ENCODE peak calls at places on chromosomes 12 and 14, in seven cellular contexts. H, F, O, J, Y, I and S are unnamed samples.

GRCh38 chr12:26255893-26256645 is 60.7 kb downstream of the SSPN start:
- DNase-seq in H (no peak), F (no peak), O (no peak), J (no peak), Y (no peak), I (no peak), S (no peak)

GRCh38 chr12:108457734-108458361 is 57.2 kb upstream of the FICD start:
- DNase-seq in H (no peak), F (no peak), O (no peak), J (no peak), Y (no peak), I (no peak), S (no peak)

GRCh38 chr14:37131205-37131604 is 41.2 kb downstream of the SLC25A21 start:
- DNase-seq in H (no peak), F (no peak), O (no peak), J (no peak), Y (no peak), I (no peak), S (no peak)

GRCh38 chr14:38944691-38945090 is 158.3 kb downstream of the SEC23A start:
- DNase-seq in H (no peak), F (no peak), O (no peak), J (no peak), Y (no peak), I (no peak), S (no peak)

GRCh38 chr12:132433641-132434395 is 56.1 kb upstream of the FBRSL1 start:
- DNase-seq in H (peak; percentile 69), F (no peak), O (peak; percentile 76), J (no peak), Y (no peak), I (peak; percentile 75), S (no peak)

GRCh38 chr14:70827366-70828151 is 18.2 kb upstream of the MAP3K9 start:
- DNase-seq in H (no peak), F (peak; percentile 84), O (no peak), J (no peak), Y (no peak), I (no peak), S (no peak)

GRCh38 chr12:10612954-10613333 is 465 bp downstream of the MAGOHB start:
- DNase-seq in H (no peak), F (no peak), O (no peak), J (no peak), Y (no peak), I (no peak), S (no peak)

GRCh38 chr14:104395276-104395675 is 184.3 kb upstream of the C14orf180 start:
- DNase-seq in H (no peak), F (no peak), O (no peak), J (no peak), Y (no peak), I (no peak), S (no peak)

GRCh38 chr14:89957791-89958190 is 2.1 kb downstream of the TDP1 start:
- DNase-seq in H (no peak), F (no peak), O (peak; percentile 18), J (peak; percentile 47), Y (no peak), I (no peak), S (no peak)

GRCh38 chr12:5085896-5086295 is 42.2 kb downstream of the KCNA5 start:
- DNase-seq in H (no peak), F (no peak), O (no peak), J (no peak), Y (no peak), I (no peak), S (no peak)

GRCh38 chr12:47889040-47889439 is 15.8 kb downstream of the VDR start:
- DNase-seq in H (no peak), F (no peak), O (no peak), J (no peak), Y (no peak), I (no peak), S (no peak)

GRCh38 chr12:75981773-75982564 is 49.6 kb downstream of the PHLDA1 start:
- DNase-seq in H (no peak), F (no peak), O (no peak), J (no peak), Y (no peak), I (no peak), S (no peak)

GRCh38 chr12:75985566-75985965 is 46.0 kb downstream of the PHLDA1 start:
- DNase-seq in H (no peak), F (no peak), O (no peak), J (no peak), Y (no peak), I (no peak), S (no peak)

GRCh38 chr12:75981247-75981646 is 50.3 kb downstream of the PHLDA1 start:
- DNase-seq in H (no peak), F (no peak), O (no peak), J (no peak), Y (no peak), I (no peak), S (no peak)

GRCh38 chr12:75984577-75985182 is 46.9 kb downstream of the PHLDA1 start:
- DNase-seq in H (no peak), F (no peak), O (no peak), J (no peak), Y (no peak), I (no peak), S (no peak)

DNA sequence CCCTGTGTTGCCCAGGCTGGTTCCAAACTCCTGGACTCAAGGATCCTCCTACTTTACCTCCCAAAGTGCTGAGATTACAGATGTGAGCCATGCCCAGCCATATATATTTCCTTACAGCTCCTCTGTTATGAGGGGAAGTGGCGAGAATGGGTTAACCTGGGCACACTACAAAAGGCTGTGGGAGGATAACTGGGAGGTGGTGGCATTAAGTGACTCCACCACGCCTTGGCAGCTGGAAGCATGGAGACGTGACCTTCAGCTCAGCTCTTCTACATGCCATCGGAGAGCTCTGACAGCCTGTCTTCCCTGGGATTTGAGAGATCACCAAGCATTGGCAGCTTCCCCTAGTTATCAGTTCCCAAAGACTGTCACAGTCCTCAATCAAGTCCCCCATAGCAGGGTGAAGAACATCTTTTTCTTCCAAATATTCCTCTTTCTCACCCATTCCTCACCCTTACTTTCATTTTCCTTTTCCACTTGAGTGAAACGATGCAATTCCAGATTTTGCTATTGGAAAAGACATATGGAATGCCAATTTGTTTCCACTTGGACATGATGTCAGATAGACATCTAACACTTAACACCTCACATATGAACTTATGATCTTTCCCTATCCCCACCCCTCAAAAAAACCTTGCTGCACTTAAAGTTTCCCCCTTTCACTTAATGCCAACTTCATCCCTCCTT is 48.5 kb downstream of the PHLDA1 start:
- DNase-seq in H (no peak), F (no peak), O (no peak), J (no peak), Y (no peak), I (no peak), S (no peak)
- H3K27ac ChIP-seq in H (peak overlapping the region; percentile 41), F (peak overlapping the region; percentile 55), O (no peak overlapping the region), J (no peak overlapping the region), Y (no peak overlapping the region), I (peak overlapping the region; percentile 77), S (no peak overlapping the region)

DNA sequence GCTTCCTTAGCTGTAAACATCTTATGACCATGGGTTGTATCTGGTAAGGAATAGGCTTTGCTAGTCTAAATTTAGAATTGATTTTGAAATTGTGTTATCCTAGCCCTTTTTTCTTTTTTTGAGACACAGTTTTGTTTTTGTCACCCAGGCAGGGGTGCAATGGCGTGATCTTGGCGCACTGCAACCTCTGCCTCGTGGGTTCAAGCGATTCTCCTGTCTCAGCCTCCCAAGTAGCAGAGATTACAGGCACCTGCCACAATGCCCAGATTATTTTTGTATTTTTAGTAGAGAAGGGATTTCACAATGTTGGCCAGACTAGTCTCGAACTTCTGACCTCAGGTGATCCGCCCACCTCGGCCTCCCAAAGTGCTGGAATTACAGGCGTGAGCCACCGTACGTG is 2.4 kb upstream of the TUBA1B start:
- DNase-seq in H (no peak), F (no peak), O (no peak), J (no peak), Y (no peak), I (no peak), S (no peak)
- H3K27ac ChIP-seq in H (peak overlapping the region; percentile 98), F (no peak overlapping the region), O (no peak overlapping the region), J (peak overlapping the region; percentile 86), Y (no peak overlapping the region), I (no peak overlapping the region), S (no peak overlapping the region)

GRCh38 chr12:49868449-49868848 is 25.5 kb upstream of the BCDIN3D start:
- DNase-seq in H (no peak), F (no peak), O (no peak), J (no peak), Y (peak; percentile 44), I (no peak), S (no peak)

GRCh38 chr12:49867580-49868341 is 24.9 kb upstream of the BCDIN3D start:
- DNase-seq in H (no peak), F (no peak), O (no peak), J (no peak), Y (no peak), I (no peak), S (no peak)

GRCh38 chr12:49870501-49871262 is 27.8 kb upstream of the BCDIN3D start:
- DNase-seq in H (no peak), F (no peak), O (no peak), J (no peak), Y (no peak), I (no peak), S (no peak)

GRCh38 chr12:49869816-49870500 is 27.1 kb upstream of the BCDIN3D start:
- DNase-seq in H (no peak), F (no peak), O (no peak), J (no peak), Y (no peak), I (no peak), S (no peak)

GRCh38 chr12:49868952-49869815 is 26.3 kb upstream of the BCDIN3D start:
- DNase-seq in H (peak; percentile 84), F (no peak), O (peak; percentile 71), J (peak; percentile 82), Y (peak; percentile 96), I (peak; percentile 80), S (peak; percentile 86)
- H3K27ac ChIP-seq in H (peak overlapping the region; percentile 67), F (no peak overlapping the region), O (peak overlapping the region; percentile 33), J (peak overlapping the region; percentile 85), Y (peak overlapping the region; percentile 69), I (peak overlapping the region; percentile 59), S (peak overlapping the region; percentile 9)

GRCh38 chr14:20331048-20331613 is 1.9 kb downstream of the CCNB1IP1 start:
- DNase-seq in H (no peak), F (no peak), O (no peak), J (no peak), Y (no peak), I (no peak), S (no peak)
- H3K27ac ChIP-seq in H (no peak overlapping the region), F (no peak overlapping the region), O (no peak overlapping the region), J (no peak overlapping the region), Y (no peak overlapping the region), I (no peak overlapping the region), S (no peak overlapping the region)

DNA sequence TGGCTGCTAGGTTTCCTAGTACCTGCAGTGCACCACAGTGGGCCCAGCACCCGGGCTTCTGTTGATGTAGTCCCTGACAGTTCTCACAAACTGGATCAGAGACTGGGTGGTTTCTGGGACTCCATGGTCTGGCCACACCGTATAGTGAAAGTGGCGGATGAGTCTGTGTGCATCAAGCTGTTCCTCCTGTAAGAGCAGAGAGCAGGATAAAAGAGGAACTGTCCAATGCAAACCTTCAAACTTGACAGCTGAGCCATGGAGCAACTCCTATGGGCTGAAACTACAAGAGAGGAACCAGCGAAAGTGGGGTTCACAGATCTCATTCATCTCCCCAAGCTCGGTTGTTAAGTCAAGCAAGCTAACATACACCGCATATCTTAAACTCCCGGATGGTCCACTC is 102.8 kb downstream of the PTPRB start:
- DNase-seq in H (no peak), F (no peak), O (no peak), J (no peak), Y (no peak), I (no peak), S (no peak)
- H3K27ac ChIP-seq in H (no peak overlapping the region), F (no peak overlapping the region), O (no peak overlapping the region), J (peak overlapping the region; percentile 93), Y (no peak overlapping the region), I (no peak overlapping the region), S (no peak overlapping the region)